ENCODE peak calls at places on chromosome 14, in ten cellular contexts. P is fibroblast of lung; U is GM12865; L is endodermal cell; Q is naive thymus-derived CD4-positive, alpha-beta T cell; J is lower leg skin; R is astrocyte of the spinal cord; Y is neural progenitor cell; I is mesendoderm; E is colonic mucosa. T is an unnamed sample.

GRCh38 chr14:30889244-30889594 is 14.9 kb downstream of the COCH start:
- DNase-seq in P (no peak), Y (no peak), Q (no peak), E (no peak), U (no peak), J (no peak), L (no peak), I (no peak), R (no peak), T (no peak)

GRCh38 chr14:86310148-86310547 is 780.2 kb downstream of the FLRT2 start:
- DNase-seq in P (no peak), Q (no peak), E (no peak), I (no peak), J (no peak), R (no peak), Y (no peak), U (no peak), L (no peak), T (no peak)

GRCh38 chr14:69093551-69094421 is 59.1 kb downstream of the DCAF5 start:
- DNase-seq in Q (no peak), R (peak; percentile 78), U (no peak), E (no peak), L (peak; percentile 72), J (no peak), Y (peak; percentile 39), P (peak; percentile 81), I (peak; percentile 92), T (no peak)

GRCh38 chr14:68263563-68264350 is 444.2 kb downstream of the RAD51B start:
- DNase-seq in E (no peak), U (peak; percentile 62), Q (no peak), R (no peak), J (no peak), L (no peak), I (no peak), Y (no peak), P (no peak), T (no peak)

GRCh38 chr14:72907886-72908285 is 14.0 kb upstream of the DPF3 start:
- DNase-seq in I (peak; percentile 65), Y (no peak), P (peak; percentile 81), R (peak; percentile 86), E (no peak), U (no peak), J (no peak), Q (no peak), L (peak; percentile 63), T (no peak)

GRCh38 chr14:102338724-102339123 is 19.2 kb downstream of the ZNF839 start:
- DNase-seq in E (no peak), R (no peak), I (no peak), L (no peak), P (no peak), U (no peak), Q (no peak), Y (no peak), J (no peak), T (no peak)

GRCh38 chr14:94569381-94570001 is 8.2 kb downstream of the SERPINA4 start:
- DNase-seq in I (no peak), P (no peak), U (no peak), J (no peak), L (no peak), Q (no peak), E (no peak), R (no peak), Y (no peak), T (no peak)

GRCh38 chr14:103696027-103696402 is 19.2 kb downstream of the XRCC3 start:
- DNase-seq in J (no peak), U (no peak), Q (no peak), Y (no peak), E (no peak), R (no peak), L (no peak), P (no peak), I (no peak), T (no peak)

GRCh38 chr14:57725399-57726077 is 140.4 kb downstream of the SLC35F4 start:
- DNase-seq in I (no peak), E (no peak), Q (no peak), Y (no peak), P (peak; percentile 77), U (no peak), L (no peak), J (no peak), R (peak; percentile 52), T (peak; percentile 53)

DNA sequence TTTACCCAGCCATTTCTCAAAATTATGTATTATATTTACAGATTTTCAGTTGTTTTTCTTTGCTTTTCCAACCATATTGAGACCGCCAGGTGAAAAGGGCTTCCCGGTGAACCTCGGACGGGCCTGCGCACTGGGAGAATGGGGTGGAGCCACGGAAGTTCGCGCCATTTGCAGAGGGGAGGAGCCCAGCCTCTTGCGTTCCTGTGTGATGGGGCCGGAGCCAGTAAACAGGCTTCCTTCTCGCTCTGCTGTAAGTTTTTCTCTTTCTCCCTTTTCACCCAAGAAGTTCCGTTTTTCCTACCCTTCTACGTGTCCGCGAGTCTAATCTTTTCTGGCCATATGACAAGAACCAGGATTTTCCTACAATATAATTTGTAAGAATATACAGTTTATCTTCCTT is 1108.8 kb upstream of the SEL1L start:
- DNase-seq in E (peak; percentile 45), U (no peak), Y (peak; percentile 73), L (peak; percentile 92), Q (no peak), I (peak; percentile 70), R (peak; percentile 8), P (no peak), J (no peak), T (no peak)
- H3K4me3 ChIP-seq in E (no peak overlapping the region), U (no peak overlapping the region), Y (peak overlapping the region; percentile 81), L (no peak overlapping the region), Q (no peak overlapping the region), I (no peak overlapping the region), R (peak overlapping the region; percentile 23), P (peak overlapping the region; percentile 63), J (no peak overlapping the region), T (no peak overlapping the region)

GRCh38 chr14:64126548-64126947 is 167.6 kb downstream of the ESR2 start:
- DNase-seq in E (no peak), R (no peak), I (no peak), L (no peak), U (no peak), Y (no peak), J (no peak), P (no peak), Q (no peak), T (no peak)
- H3K4me3 ChIP-seq in E (no peak overlapping the region), R (no peak overlapping the region), I (no peak overlapping the region), L (no peak overlapping the region), U (no peak overlapping the region), Y (no peak overlapping the region), J (no peak overlapping the region), P (no peak overlapping the region), Q (no peak overlapping the region), T (no peak overlapping the region)

GRCh38 chr14:22886500-22887259 is 3.7 kb downstream of the REM2 start:
- DNase-seq in I (peak; percentile 94), J (peak; percentile 35), Q (peak; percentile 66), R (peak; percentile 67), E (peak; percentile 88), L (peak; percentile 94), P (peak; percentile 61), Y (peak; percentile 89), U (peak; percentile 95), T (no peak)
- H3K4me3 ChIP-seq in I (peak overlapping the region; percentile 44), J (peak overlapping the region; percentile 50), Q (peak overlapping the region; percentile 77), R (peak overlapping the region; percentile 57), E (peak overlapping the region; percentile 53), L (peak overlapping the region; percentile 93), P (peak overlapping the region; percentile 79), Y (peak overlapping the region; percentile 52), U (peak overlapping the region; percentile 76), T (peak overlapping the region; percentile 61)

GRCh38 chr14:80116157-80116556 is 95.1 kb downstream of the DIO2 start:
- DNase-seq in E (no peak), P (no peak), U (no peak), I (no peak), J (no peak), Y (no peak), Q (no peak), R (no peak), L (no peak), T (no peak)

GRCh38 chr14:80117876-80118275 is 93.4 kb downstream of the DIO2 start:
- DNase-seq in I (no peak), R (no peak), Q (no peak), J (no peak), L (no peak), E (no peak), Y (no peak), P (no peak), U (no peak), T (no peak)
- H3K4me3 ChIP-seq in I (no peak overlapping the region), R (no peak overlapping the region), Q (no peak overlapping the region), J (no peak overlapping the region), L (no peak overlapping the region), E (no peak overlapping the region), Y (no peak overlapping the region), P (no peak overlapping the region), U (no peak overlapping the region), T (no peak overlapping the region)

DNA sequence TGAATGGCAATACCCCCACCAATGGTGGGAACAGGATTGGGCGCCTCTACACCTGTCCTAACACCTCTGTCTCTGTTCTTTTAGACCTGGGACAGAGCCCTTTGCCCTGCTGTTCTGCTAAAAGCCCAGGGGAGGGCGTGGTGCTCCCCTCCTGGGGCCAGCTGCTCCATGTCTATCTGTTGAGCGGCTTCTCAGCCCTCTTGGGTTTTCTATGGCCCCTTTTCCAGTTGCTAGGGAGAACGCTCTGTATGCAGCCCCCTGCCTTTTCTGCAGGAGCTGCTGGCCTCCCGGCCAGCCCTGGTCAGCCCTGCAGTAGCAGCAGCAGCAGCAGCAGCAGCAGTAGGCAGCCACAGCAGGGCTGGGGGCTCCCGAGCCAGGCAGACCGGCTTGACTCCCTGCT is 1.2 kb downstream of the RTL1 start:
- DNase-seq in Y (peak; percentile 64), Q (no peak), J (no peak), U (no peak), I (peak; percentile 80), L (peak; percentile 74), R (no peak), E (no peak), P (no peak), T (no peak)
- H3K4me3 ChIP-seq in Y (no peak overlapping the region), Q (no peak overlapping the region), J (no peak overlapping the region), U (no peak overlapping the region), I (no peak overlapping the region), L (no peak overlapping the region), R (no peak overlapping the region), E (no peak overlapping the region), P (no peak overlapping the region), T (no peak overlapping the region)

DNA sequence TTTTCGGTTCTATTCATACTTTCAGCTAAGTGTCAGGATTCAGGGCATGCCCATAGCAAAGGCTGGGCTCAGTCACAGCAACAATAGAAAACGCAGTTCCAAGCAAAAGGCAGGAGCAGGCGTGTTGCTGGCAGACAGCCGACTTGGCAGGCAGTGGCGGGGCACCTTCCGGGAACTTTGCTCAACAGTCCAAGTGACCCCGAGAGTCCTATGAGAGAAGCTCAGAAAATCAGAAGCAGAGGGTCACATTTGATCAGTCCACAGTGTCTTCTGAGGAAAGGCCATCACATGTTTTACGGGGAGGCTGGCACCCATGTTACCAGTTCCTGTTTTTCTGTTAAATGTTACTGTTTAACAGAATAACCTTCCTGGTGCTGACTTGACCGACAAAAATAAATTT is 115.0 kb downstream of the DACT1 start:
- DNase-seq in Y (no peak), J (peak; percentile 72), U (no peak), R (no peak), P (no peak), I (no peak), L (no peak), E (peak; percentile 91), Q (no peak), T (no peak)
- H3K4me3 ChIP-seq in Y (no peak overlapping the region), J (no peak overlapping the region), U (no peak overlapping the region), R (no peak overlapping the region), P (no peak overlapping the region), I (no peak overlapping the region), L (no peak overlapping the region), E (no peak overlapping the region), Q (no peak overlapping the region), T (no peak overlapping the region)